ENCODE peak calls at places on chromosomes 4 and X, in five cellular contexts. E, W, M, Y and L are unnamed samples. For H3K27me3 and H3K4me1, the result is how much of the 10 kb centered on the place peaks cover.

GRCh38 chrX:107599371-107599970 is 28.8 kb upstream of the PRPS1 start:
- DNase-seq in E (no peak), W (no peak), M (peak), Y (no peak), L (no peak)

GRCh38 chr4:132865458-132865857 is 283.6 kb upstream of the PCDH10 start:
- DNase-seq in E (no peak), W (no peak), M (no peak), Y (no peak), L (no peak)

GRCh38 chrX:150856101-150856500 is 42.4 kb downstream of the CD99L2 start:
- DNase-seq in E (no peak), W (no peak), M (no peak), Y (no peak), L (no peak)

GRCh38 chrX:48522291-48522690 is 683 bp downstream of the EBP start:
- DNase-seq in E (no peak), W (no peak), M (no peak), Y (no peak), L (no peak)

GRCh38 chr4:83830138-83830537 is 294.2 kb downstream of the GPAT3 start:
- DNase-seq in E (no peak), W (no peak), M (no peak), Y (no peak), L (no peak)

GRCh38 chr4:111961806-111962205 is 183.4 kb upstream of the FAM241A start:
- DNase-seq in E (no peak), W (no peak), M (no peak), Y (peak), L (no peak)

GRCh38 chr4:96767815-96768480 is 928.1 kb downstream of the PDHA2 start:
- DNase-seq in E (no peak), W (no peak), M (no peak), Y (no peak), L (no peak)

GRCh38 chr4:154928640-154929257 is 147.7 kb downstream of the RBM46 start:
- DNase-seq in E (no peak), W (no peak), M (peak), Y (no peak), L (no peak)

GRCh38 chr4:185464887-185465286 is 6.6 kb downstream of the CCDC110 start:
- DNase-seq in E (no peak), W (no peak), M (no peak), Y (peak), L (no peak)

GRCh38 chr4:80054375-80054774 is 18.7 kb downstream of the ANTXR2 start:
- DNase-seq in E (no peak), W (no peak), M (no peak), Y (no peak), L (no peak)

GRCh38 chr4:136136566-136136965 is 1395.7 kb downstream of the PCDH18 start:
- DNase-seq in E (no peak), W (no peak), M (no peak), Y (no peak), L (no peak)

GRCh38 chr4:96916731-96917130 is 1076.8 kb downstream of the PDHA2 start:
- DNase-seq in E (no peak), W (no peak), M (peak), Y (no peak), L (no peak)

GRCh38 chr4:94451051-94451404 is 714 bp upstream of the PDLIM5 start:
- DNase-seq in E (no peak), W (no peak), M (no peak), Y (no peak), L (no peak)

GRCh38 chr4:66911898-66912297 is 633.4 kb downstream of the CENPC start:
- DNase-seq in E (no peak), W (no peak), M (no peak), Y (peak), L (no peak)

GRCh38 chr4:36386691-36387090 is 105.3 kb downstream of the DTHD1 start:
- DNase-seq in E (no peak), W (no peak), M (no peak), Y (no peak), L (no peak)

GRCh38 chr4:145804134-145804533 is 124.2 kb downstream of the C4orf51 start:
- DNase-seq in E (no peak), W (peak), M (no peak), Y (peak), L (no peak)

GRCh38 chr4:20684852-20685763 is 15.2 kb upstream of the PACRGL start:
- DNase-seq in E (peak), W (no peak), M (peak), Y (peak), L (no peak)

GRCh38 chr4:18397681-18398080 is 376.1 kb upstream of the LCORL start:
- DNase-seq in E (no peak), W (no peak), M (peak), Y (no peak), L (no peak)

GRCh38 chr4:22551550-22551949 is 35.7 kb upstream of the ADGRA3 start:
- DNase-seq in E (no peak), W (no peak), M (no peak), Y (no peak), L (no peak)

GRCh38 chr4:74874785-74875367 is 58.0 kb upstream of the PARM1 start:
- DNase-seq in E (peak), W (peak), M (peak), Y (peak), L (peak)

GRCh38 chr4:3293410-3294391 is 880 bp downstream of the RGS12 start:
- DNase-seq in E (peak), W (no peak), M (no peak), Y (peak), L (no peak)

GRCh38 chr4:99209671-99210070 is 9.4 kb downstream of the ADH6 start:
- DNase-seq in E (no peak), W (no peak), M (no peak), Y (no peak), L (no peak)

GRCh38 chrX:107355533-107355932 is 93.9 kb upstream of the FRMPD3 start:
- DNase-seq in E (no peak), W (no peak), M (peak), Y (no peak), L (no peak)

GRCh38 chr4:69546121-69546520 is 50.4 kb upstream of the UGT2B4 start:
- DNase-seq in E (no peak), W (no peak), M (no peak), Y (peak), L (no peak)

GRCh38 chr4:160318567-160319220 is 1215.8 kb downstream of the RAPGEF2 start:
- DNase-seq in E (no peak), W (no peak), M (no peak), Y (no peak), L (no peak)

GRCh38 chrX:30888526-30889146 is 418 bp downstream of the TAB3 start:
- DNase-seq in E (no peak), W (no peak), M (peak), Y (peak), L (no peak)

GRCh38 chr4:99894998-99895397 is 771 bp upstream of the LAMTOR3 start:
- DNase-seq in E (peak), W (no peak), M (no peak), Y (no peak), L (no peak)

GRCh38 chr4:124202106-124202505 is 510.4 kb downstream of the ANKRD50 start:
- DNase-seq in E (no peak), W (peak), M (peak), Y (peak), L (no peak)

GRCh38 chrX:11670316-11670715 is 4.6 kb upstream of the ARHGAP6 start:
- DNase-seq in E (no peak), W (no peak), M (no peak), Y (no peak), L (no peak)

GRCh38 chr4:82797591-82798081 is 960 bp downstream of the SCD5 start:
- DNase-seq in E (peak), W (no peak), M (peak), Y (peak), L (peak)

GRCh38 chrX:10393899-10394298 is 226.5 kb downstream of the MID1 start:
- DNase-seq in E (no peak), W (no peak), M (no peak), Y (no peak), L (no peak)

GRCh38 chr4:15149842-15150592 is 147.7 kb downstream of the CPEB2 start:
- DNase-seq in E (no peak), W (peak), M (peak), Y (peak), L (peak)

DNA sequence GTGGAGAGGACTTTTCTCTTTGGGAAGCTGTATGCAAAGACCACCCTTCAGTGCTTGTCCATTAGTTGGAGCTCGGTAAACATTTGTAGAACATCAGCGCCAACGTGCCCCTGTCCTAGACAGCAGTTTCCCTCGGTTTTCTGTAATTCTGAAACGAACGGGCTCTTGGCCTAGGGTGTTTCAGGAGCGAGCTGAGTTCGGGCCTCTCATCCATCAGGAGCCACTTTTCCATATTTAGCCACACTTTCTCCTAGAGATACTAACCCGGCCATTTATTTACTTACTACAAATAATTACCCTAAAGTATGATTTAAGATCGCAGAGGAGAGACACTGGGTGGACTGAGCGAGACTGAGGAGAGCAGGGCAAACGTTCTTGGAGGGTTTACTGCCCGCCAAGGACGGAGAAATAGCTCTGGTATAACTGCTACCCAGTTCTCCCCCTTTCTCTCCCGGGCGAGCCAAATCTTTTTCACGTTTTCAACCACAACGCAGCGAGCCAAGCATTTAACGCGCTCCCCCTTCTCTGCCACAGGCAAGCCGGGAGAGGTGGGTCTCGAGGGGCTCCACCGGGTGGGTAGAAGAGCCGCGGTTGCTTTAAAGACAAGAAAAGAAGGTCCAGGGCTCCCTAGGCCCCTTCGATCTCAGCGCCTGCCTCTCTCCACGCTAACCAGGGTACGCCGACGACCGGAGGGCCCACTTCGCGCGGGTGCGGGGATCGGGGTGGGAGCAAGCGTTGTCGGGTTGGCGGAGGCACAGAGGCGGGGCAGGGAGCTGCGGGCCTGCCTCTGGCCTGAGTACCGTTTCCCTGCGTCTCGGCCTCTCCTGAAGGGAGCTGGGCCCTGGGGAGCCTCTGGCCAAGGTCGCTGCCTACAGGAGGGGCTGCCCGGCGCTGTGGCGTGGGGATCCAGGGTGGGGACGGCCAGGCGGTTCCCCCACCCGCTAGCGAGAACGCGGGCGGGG is 10.8 kb upstream of the PITX2 start:
- DNase-seq in E (no peak), W (no peak), M (peak), Y (peak), L (no peak)
- H3K27me3 ChIP-seq in E (half or more), W (under half), M (half or more), Y (half or more), L (half or more)

GRCh38 chrX:105527759-105528158 is 294.6 kb upstream of the NRK start:
- DNase-seq in E (no peak), W (no peak), M (no peak), Y (no peak), L (peak)

GRCh38 chrX:105526431-105526830 is 295.9 kb upstream of the NRK start:
- DNase-seq in E (no peak), W (no peak), M (no peak), Y (no peak), L (no peak)
- H3K4me3 ChIP-seq in E (no peak), W (no peak), M (no peak), Y (no peak), L (no peak)

GRCh38 chr4:10114147-10114546 is 2.5 kb downstream of the WDR1 start:
- DNase-seq in E (no peak), W (no peak), M (no peak), Y (no peak), L (no peak)

GRCh38 chr4:10114607-10115006 is 2.0 kb downstream of the WDR1 start:
- DNase-seq in E (no peak), W (no peak), M (no peak), Y (no peak), L (no peak)

GRCh38 chr4:10113362-10114047 is 3.1 kb downstream of the WDR1 start:
- DNase-seq in E (no peak), W (no peak), M (no peak), Y (no peak), L (no peak)

GRCh38 chr4:10111067-10111801 is 5.4 kb downstream of the WDR1 start:
- DNase-seq in E (no peak), W (no peak), M (peak), Y (no peak), L (no peak)

GRCh38 chr4:10112658-10113284 is 3.8 kb downstream of the WDR1 start:
- DNase-seq in E (no peak), W (no peak), M (no peak), Y (no peak), L (no peak)
- H3K4me1 ChIP-seq in E (half or more), W (under half), M (under half), Y (under half), L (half or more)

GRCh38 chr4:41752081-41752836 is 3.7 kb upstream of the PHOX2B start:
- DNase-seq in E (no peak), W (no peak), M (no peak), Y (no peak), L (no peak)
- H3K27me3 ChIP-seq in E (under half), W (under half), M (half or more), Y (half or more), L (half or more)

GRCh38 chr4:108049406-108049805 is 59.7 kb downstream of the HADH start:
- DNase-seq in E (peak), W (no peak), M (no peak), Y (no peak), L (no peak)
- H3K4me3 ChIP-seq in E (peak), W (no peak), M (no peak), Y (peak), L (no peak)

GRCh38 chr4:128390475-128390996 is 102.9 kb upstream of the PGRMC2 start:
- DNase-seq in E (no peak), W (no peak), M (no peak), Y (no peak), L (no peak)

GRCh38 chr4:128393111-128393704 is 105.6 kb upstream of the PGRMC2 start:
- DNase-seq in E (no peak), W (no peak), M (no peak), Y (peak), L (peak)

DNA sequence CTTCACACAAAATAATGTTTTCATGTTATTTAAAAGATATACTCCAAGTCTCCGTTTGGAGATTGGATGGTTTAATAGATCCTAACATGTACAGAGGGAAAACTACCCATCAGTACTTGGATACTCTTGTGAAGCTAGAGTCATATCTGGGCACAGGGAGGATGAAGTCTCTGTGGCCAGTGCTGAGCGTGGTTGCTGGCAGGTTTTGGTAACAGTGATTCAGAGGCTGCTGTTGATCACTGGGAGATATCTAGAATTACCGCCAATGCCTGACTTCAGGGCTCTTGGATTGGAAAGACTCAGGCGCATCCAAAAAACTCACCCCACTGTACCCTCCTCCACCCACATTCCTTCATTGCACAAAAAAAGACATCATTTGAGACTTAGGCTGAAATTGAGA is 107.2 kb upstream of the PGRMC2 start:
- DNase-seq in E (no peak), W (peak), M (no peak), Y (peak), L (no peak)
- H3K4me1 ChIP-seq in E (under half), W (under half), M (under half), Y (under half), L (under half)

GRCh38 chr4:13535708-13536361 is 8.5 kb downstream of the NKX3-2 start:
- DNase-seq in E (no peak), W (no peak), M (peak), Y (no peak), L (no peak)

GRCh38 chr4:13537832-13538177 is 6.5 kb downstream of the NKX3-2 start:
- DNase-seq in E (no peak), W (no peak), M (peak), Y (no peak), L (no peak)

GRCh38 chr4:13536607-13537006 is 7.7 kb downstream of the NKX3-2 start:
- DNase-seq in E (no peak), W (no peak), M (no peak), Y (no peak), L (no peak)

GRCh38 chr4:13538427-13538973 is 5.8 kb downstream of the NKX3-2 start:
- DNase-seq in E (no peak), W (no peak), M (no peak), Y (no peak), L (no peak)

DNA sequence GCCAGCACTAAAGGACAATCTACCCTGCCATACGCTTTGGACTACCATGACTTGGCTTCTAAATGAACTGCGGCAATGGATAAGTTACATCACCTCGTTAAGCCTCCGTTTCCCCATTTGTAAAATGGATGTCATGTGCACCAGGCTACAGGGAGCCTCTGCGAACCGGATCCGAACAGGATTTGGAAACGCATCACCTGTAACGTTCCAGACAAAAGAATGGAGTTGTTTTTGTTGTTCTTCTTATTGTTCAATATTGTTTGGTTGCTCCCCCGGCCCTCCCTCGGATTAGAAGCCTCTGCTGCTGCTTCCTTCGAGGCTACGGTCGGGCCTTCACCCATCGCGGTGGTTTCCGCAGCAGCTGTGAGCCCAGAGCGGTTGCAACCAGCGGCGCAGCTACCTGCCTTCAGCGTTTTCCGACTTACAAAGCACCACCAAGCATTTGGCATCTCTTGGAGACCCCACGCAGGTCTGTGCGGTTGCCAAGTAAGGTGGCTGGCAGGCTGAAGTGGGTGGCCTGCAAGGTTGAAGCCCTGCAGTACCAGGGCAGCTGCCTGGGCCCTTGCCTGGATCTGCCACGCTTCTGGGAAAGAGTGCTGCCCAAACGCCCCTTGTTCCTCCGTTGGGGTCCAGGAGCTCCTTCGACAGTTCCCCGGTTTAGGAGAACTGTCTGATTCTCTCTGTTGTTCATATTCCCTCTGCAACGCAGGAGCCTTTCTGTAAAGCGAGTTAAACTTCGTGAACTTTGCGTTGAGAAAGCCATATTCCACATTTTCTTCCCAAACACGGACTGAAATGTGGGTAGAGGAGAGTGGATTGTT is 7.1 kb downstream of the NKX3-2 start:
- DNase-seq in E (no peak), W (no peak), M (peak), Y (no peak), L (no peak)
- H3K27me3 ChIP-seq in E (half or more), W (under half), M (half or more), Y (half or more), L (half or more)

GRCh38 chr4:139824882-139825522 is 159.4 kb downstream of the MGST2 start:
- DNase-seq in E (no peak), W (no peak), M (peak), Y (no peak), L (no peak)
- H3K4me3 ChIP-seq in E (no peak), W (no peak), M (peak), Y (no peak), L (peak)

GRCh38 chr4:24582235-24582863 is 2.0 kb downstream of the DHX15 start:
- DNase-seq in E (no peak), W (no peak), M (no peak), Y (no peak), L (no peak)
- H3K4me1 ChIP-seq in E (under half), W (under half), M (under half), Y (under half), L (under half)